ENCODE peak calls at places on chromosome 9, in six cellular contexts. One of them, this sample, is unnamed.

GRCh38 chr9:75927351-75927750 is 36.9 kb downstream of the PCSK5 start:
- DNase-seq in body of pancreas: no peak
- DNase-seq in HCT116: no peak
- DNase-seq in NCI-H1105 treated with DMSO at 0.1 percent for 48 hours: no peak
- DNase-seq in HEK293T: no peak
- DNase-seq in NCI-H748 treated with DMSO at 0.1 percent for 48 hours: no peak
- DNase-seq in this sample: no peak

GRCh38 chr9:132559711-132560110 is 22.7 kb upstream of the BARHL1 start:
- DNase-seq in body of pancreas: no peak
- DNase-seq in HCT116: no peak
- DNase-seq in NCI-H1105 treated with DMSO at 0.1 percent for 48 hours: no peak
- DNase-seq in HEK293T: no peak
- DNase-seq in NCI-H748 treated with DMSO at 0.1 percent for 48 hours: no peak
- DNase-seq in this sample: no peak

GRCh38 chr9:91127653-91128052 is 234.1 kb downstream of the AUH start:
- DNase-seq in body of pancreas: no peak
- DNase-seq in HCT116: no peak
- DNase-seq in NCI-H1105 treated with DMSO at 0.1 percent for 48 hours: no peak
- DNase-seq in HEK293T: no peak
- DNase-seq in NCI-H748 treated with DMSO at 0.1 percent for 48 hours: no peak
- DNase-seq in this sample: no peak

GRCh38 chr9:6567140-6567591 is 78.4 kb downstream of the GLDC start:
- DNase-seq in body of pancreas: no peak
- DNase-seq in HCT116: peak
- DNase-seq in NCI-H1105 treated with DMSO at 0.1 percent for 48 hours: no peak
- DNase-seq in HEK293T: no peak
- DNase-seq in NCI-H748 treated with DMSO at 0.1 percent for 48 hours: no peak
- DNase-seq in this sample: no peak

GRCh38 chr9:116337015-116337414 is 183.4 kb downstream of the PAPPA start:
- DNase-seq in body of pancreas: no peak
- DNase-seq in HCT116: no peak
- DNase-seq in NCI-H1105 treated with DMSO at 0.1 percent for 48 hours: no peak
- DNase-seq in HEK293T: no peak
- DNase-seq in NCI-H748 treated with DMSO at 0.1 percent for 48 hours: no peak
- DNase-seq in this sample: peak

GRCh38 chr9:96199006-96199405 is 103.0 kb downstream of the HSD17B3 start:
- DNase-seq in body of pancreas: no peak
- DNase-seq in HCT116: no peak
- DNase-seq in NCI-H1105 treated with DMSO at 0.1 percent for 48 hours: no peak
- DNase-seq in HEK293T: no peak
- DNase-seq in NCI-H748 treated with DMSO at 0.1 percent for 48 hours: no peak
- DNase-seq in this sample: no peak

GRCh38 chr9:114284316-114285060 is 38.4 kb upstream of the ORM1 start:
- DNase-seq in body of pancreas: no peak
- DNase-seq in HCT116: no peak
- DNase-seq in NCI-H1105 treated with DMSO at 0.1 percent for 48 hours: no peak
- DNase-seq in HEK293T: no peak
- DNase-seq in NCI-H748 treated with DMSO at 0.1 percent for 48 hours: no peak
- DNase-seq in this sample: peak

GRCh38 chr9:71446499-71447411 is 321.6 kb downstream of the CEMIP2 start:
- DNase-seq in body of pancreas: peak
- DNase-seq in HCT116: no peak
- DNase-seq in NCI-H1105 treated with DMSO at 0.1 percent for 48 hours: peak
- DNase-seq in HEK293T: peak
- DNase-seq in NCI-H748 treated with DMSO at 0.1 percent for 48 hours: peak
- DNase-seq in this sample: peak

GRCh38 chr9:81190659-81191058 is 498.7 kb downstream of the TLE1 start:
- DNase-seq in body of pancreas: no peak
- DNase-seq in HCT116: no peak
- DNase-seq in NCI-H1105 treated with DMSO at 0.1 percent for 48 hours: no peak
- DNase-seq in HEK293T: no peak
- DNase-seq in NCI-H748 treated with DMSO at 0.1 percent for 48 hours: no peak
- DNase-seq in this sample: no peak

GRCh38 chr9:137163101-137163661 is 6.7 kb downstream of the LRRC26 start:
- DNase-seq in body of pancreas: no peak
- DNase-seq in HCT116: peak
- DNase-seq in NCI-H1105 treated with DMSO at 0.1 percent for 48 hours: no peak
- DNase-seq in HEK293T: no peak
- DNase-seq in NCI-H748 treated with DMSO at 0.1 percent for 48 hours: no peak
- DNase-seq in this sample: no peak

GRCh38 chr9:128049788-128050187 is 17.3 kb downstream of the NAIF1 start:
- DNase-seq in body of pancreas: no peak
- DNase-seq in HCT116: no peak
- DNase-seq in NCI-H1105 treated with DMSO at 0.1 percent for 48 hours: no peak
- DNase-seq in HEK293T: no peak
- DNase-seq in NCI-H748 treated with DMSO at 0.1 percent for 48 hours: no peak
- DNase-seq in this sample: no peak

GRCh38 chr9:93133641-93134017 is 422 bp downstream of the NINJ1 start:
- DNase-seq in body of pancreas: peak
- DNase-seq in HCT116: no peak
- DNase-seq in NCI-H1105 treated with DMSO at 0.1 percent for 48 hours: peak
- DNase-seq in HEK293T: peak
- DNase-seq in NCI-H748 treated with DMSO at 0.1 percent for 48 hours: peak
- DNase-seq in this sample: peak

GRCh38 chr9:131395027-131395744 is 1.3 kb downstream of the PRRC2B start:
- DNase-seq in body of pancreas: peak
- DNase-seq in HCT116: no peak
- DNase-seq in NCI-H1105 treated with DMSO at 0.1 percent for 48 hours: no peak
- DNase-seq in HEK293T: no peak
- DNase-seq in NCI-H748 treated with DMSO at 0.1 percent for 48 hours: no peak
- DNase-seq in this sample: no peak